ENCODE peak calls at places on chromosomes 6 and 20, in six cellular contexts. B, G, T, N, O and X are unnamed samples. For H3K36me3, the result is how much of the 10 kb centered on the place peaks cover.

GRCh38 chr20:32189691-32190607 is 17.6 kb downstream of the PLAGL2 start:
- DNase-seq in B (peak), G (peak), T (peak), N (no peak), O (peak), X (peak)

GRCh38 chr6:151068761-151069312 is 170.9 kb upstream of the AKAP12 start:
- DNase-seq in B (peak), G (no peak), T (no peak), N (peak), O (no peak), X (no peak)

GRCh38 chr6:37784585-37784967 is 35.0 kb upstream of the ZFAND3 start:
- DNase-seq in B (no peak), G (no peak), T (no peak), N (no peak), O (no peak), X (no peak)

GRCh38 chr6:25628471-25629201 is 23.4 kb upstream of the SCGN start:
- DNase-seq in B (no peak), G (no peak), T (no peak), N (no peak), O (no peak), X (no peak)

GRCh38 chr20:63833776-63834544 is 2.9 kb upstream of the ZBTB46 start:
- DNase-seq in B (no peak), G (no peak), T (no peak), N (no peak), O (no peak), X (no peak)

GRCh38 chr6:19839237-19839546 is 2.0 kb downstream of the ID4 start:
- DNase-seq in B (no peak), G (no peak), T (no peak), N (no peak), O (no peak), X (no peak)

GRCh38 chr6:50091641-50092040 is 41.9 kb upstream of the DEFB112 start:
- DNase-seq in B (no peak), G (no peak), T (no peak), N (peak), O (no peak), X (no peak)

GRCh38 chr6:24927985-24928735 is 7.6 kb downstream of the RIPOR2 start:
- DNase-seq in B (no peak), G (no peak), T (no peak), N (no peak), O (no peak), X (no peak)

GRCh38 chr6:19988555-19988954 is 151.4 kb downstream of the ID4 start:
- DNase-seq in B (no peak), G (no peak), T (no peak), N (peak), O (no peak), X (no peak)

GRCh38 chr20:38226553-38226952 is 34.0 kb downstream of the KIAA1755 start:
- DNase-seq in B (no peak), G (no peak), T (no peak), N (no peak), O (no peak), X (no peak)

GRCh38 chr20:48733296-48733790 is 94.5 kb downstream of the PREX1 start:
- DNase-seq in B (no peak), G (no peak), T (no peak), N (no peak), O (no peak), X (no peak)

GRCh38 chr6:81697564-81697963 is 54.9 kb downstream of the TENT5A start:
- DNase-seq in B (no peak), G (no peak), T (no peak), N (no peak), O (no peak), X (no peak)

GRCh38 chr6:159935065-159935464 is 33.8 kb upstream of the IGF2R start:
- DNase-seq in B (no peak), G (no peak), T (no peak), N (no peak), O (no peak), X (no peak)

GRCh38 chr6:159934181-159934580 is 34.7 kb upstream of the IGF2R start:
- DNase-seq in B (no peak), G (no peak), T (no peak), N (no peak), O (no peak), X (no peak)

GRCh38 chr6:159933077-159933476 is 35.8 kb upstream of the IGF2R start:
- DNase-seq in B (no peak), G (no peak), T (no peak), N (no peak), O (no peak), X (no peak)

GRCh38 chr6:159939591-159940016 is 29.3 kb upstream of the IGF2R start:
- DNase-seq in B (peak), G (no peak), T (no peak), N (no peak), O (no peak), X (peak)

GRCh38 chr6:159935633-159936032 is 33.2 kb upstream of the IGF2R start:
- DNase-seq in B (no peak), G (no peak), T (no peak), N (peak), O (no peak), X (no peak)
- H3K36me3 ChIP-seq in B (under half), G (under half), T (under half), N (under half), O (under half), X (under half)

DNA sequence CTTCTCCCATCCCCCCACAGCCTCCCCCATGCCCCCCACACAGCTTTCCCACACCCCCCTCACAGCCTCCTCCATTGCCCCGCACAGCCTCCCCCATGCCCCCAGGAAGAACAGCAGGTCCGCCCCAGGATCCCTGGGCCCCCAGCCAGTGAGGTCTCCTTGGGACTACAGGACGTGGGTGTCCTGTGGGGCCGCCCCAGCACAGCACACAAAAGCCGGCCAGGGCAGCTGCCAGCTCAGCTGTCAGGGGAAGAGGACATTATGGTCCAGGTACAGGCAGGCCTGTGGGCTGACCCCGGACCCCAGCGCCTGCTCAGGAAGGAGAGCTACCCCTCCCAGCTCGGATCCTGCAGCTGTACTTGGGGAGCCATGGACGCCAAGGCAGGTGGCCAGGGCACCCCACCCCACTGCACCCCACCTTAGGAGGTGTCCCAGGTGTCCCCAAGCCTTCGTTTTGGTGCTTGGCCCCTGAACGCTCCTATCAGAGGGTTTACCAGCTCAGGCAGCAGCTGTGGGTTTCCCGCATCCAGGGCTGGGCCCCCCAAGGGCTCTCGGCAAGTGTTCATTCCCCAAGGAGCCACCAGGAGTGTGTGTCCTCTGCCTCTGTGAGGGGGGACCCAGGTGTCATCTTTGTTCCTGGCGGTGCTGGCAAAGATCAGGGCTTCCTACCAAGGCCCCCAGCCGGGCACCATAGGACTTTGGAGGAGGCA is 42.3 kb upstream of the GATA5 start:
- DNase-seq in B (no peak), G (no peak), T (no peak), N (no peak), O (no peak), X (no peak)
- H3K27ac ChIP-seq in B (no peak), G (no peak), T (no peak), N (no peak), O (no peak), X (no peak)

GRCh38 chr6:75113446-75113845 is 92.4 kb downstream of the COL12A1 start:
- DNase-seq in B (no peak), G (no peak), T (no peak), N (no peak), O (no peak), X (no peak)

GRCh38 chr6:75116946-75117345 is 88.9 kb downstream of the COL12A1 start:
- DNase-seq in B (no peak), G (no peak), T (no peak), N (no peak), O (no peak), X (no peak)

GRCh38 chr6:75115501-75115900 is 90.4 kb downstream of the COL12A1 start:
- DNase-seq in B (no peak), G (no peak), T (no peak), N (no peak), O (no peak), X (no peak)

GRCh38 chr6:75117701-75118100 is 88.2 kb downstream of the COL12A1 start:
- DNase-seq in B (no peak), G (no peak), T (no peak), N (no peak), O (no peak), X (no peak)

GRCh38 chr6:75114795-75115194 is 91.1 kb downstream of the COL12A1 start:
- DNase-seq in B (no peak), G (no peak), T (no peak), N (no peak), O (no peak), X (no peak)
- H3K36me3 ChIP-seq in B (under half), G (under half), T (under half), N (under half), O (under half), X (under half)

DNA sequence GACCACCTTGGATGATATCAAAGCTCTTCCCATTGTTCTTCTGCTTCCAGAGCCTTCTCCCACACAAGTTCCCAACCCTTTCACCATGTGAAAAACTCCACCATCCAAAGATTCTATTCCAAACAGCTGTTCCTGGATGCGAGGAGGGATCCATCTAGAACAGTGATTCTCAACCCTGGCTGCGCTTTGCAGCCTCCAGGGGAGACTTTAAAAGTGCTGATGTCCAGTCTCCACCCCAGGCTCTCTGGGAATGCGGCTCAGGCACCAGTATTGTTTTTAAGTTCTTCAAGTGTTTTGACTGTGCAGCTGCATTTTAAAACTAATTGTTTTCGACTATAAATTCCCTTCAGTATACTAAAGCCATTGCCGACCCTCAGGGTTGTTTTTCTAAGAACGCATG is 532.3 kb upstream of the JARID2 start:
- DNase-seq in B (no peak), G (no peak), T (no peak), N (no peak), O (no peak), X (no peak)
- H3K27ac ChIP-seq in B (no peak), G (no peak), T (peak), N (peak), O (peak), X (peak)

GRCh38 chr6:36489426-36489825 is 46.6 kb downstream of the KCTD20 start:
- DNase-seq in B (no peak), G (no peak), T (no peak), N (no peak), O (no peak), X (no peak)
- H3K36me3 ChIP-seq in B (under half), G (under half), T (half or more), N (under half), O (half or more), X (under half)

GRCh38 chr20:49983123-49983847 is 505 bp downstream of the SNAI1 start:
- DNase-seq in B (no peak), G (no peak), T (no peak), N (no peak), O (no peak), X (no peak)
- H3K27ac ChIP-seq in B (peak), G (peak), T (peak), N (no peak), O (peak), X (no peak)